ENCODE peak calls at places on chromosomes 4 and X, in seven cellular contexts. One of them, this sample, is unnamed.

GRCh38 chrX:9587551-9588096 is 122.8 kb downstream of the TBL1X start:
- DNase-seq in pancreas: no peak
- DNase-seq in left lung: no peak
- DNase-seq in IMR-90: no peak
- DNase-seq in tibial artery: no peak
- DNase-seq in lower leg skin: no peak
- DNase-seq in lung: no peak
- DNase-seq in this sample: no peak

GRCh38 chr4:7510066-7510465 is 75.3 kb upstream of the PSAPL1 start:
- DNase-seq in pancreas: no peak
- DNase-seq in left lung: no peak
- DNase-seq in IMR-90: no peak
- DNase-seq in tibial artery: no peak
- DNase-seq in lower leg skin: no peak
- DNase-seq in lung: no peak
- DNase-seq in this sample: no peak

GRCh38 chrX:106415276-106415895 is 196.4 kb upstream of the RADX start:
- DNase-seq in pancreas: peak; percentile 16
- DNase-seq in left lung: no peak
- DNase-seq in IMR-90: peak; percentile 13
- DNase-seq in tibial artery: no peak
- DNase-seq in lower leg skin: no peak
- DNase-seq in lung: no peak
- DNase-seq in this sample: peak; percentile 26

GRCh38 chrX:10166731-10167149 is 10.0 kb downstream of the CLCN4 start:
- DNase-seq in pancreas: no peak
- DNase-seq in left lung: peak; percentile 58
- DNase-seq in IMR-90: no peak
- DNase-seq in tibial artery: no peak
- DNase-seq in lower leg skin: no peak
- DNase-seq in lung: no peak
- DNase-seq in this sample: no peak

GRCh38 chr4:73589887-73590801 is 30.1 kb downstream of the RASSF6 start:
- DNase-seq in pancreas: peak; percentile 42
- DNase-seq in left lung: no peak
- DNase-seq in IMR-90: no peak
- DNase-seq in tibial artery: no peak
- DNase-seq in lower leg skin: no peak
- DNase-seq in lung: no peak
- DNase-seq in this sample: no peak

GRCh38 chrX:30831082-30831481 is 58.0 kb downstream of the TAB3 start:
- DNase-seq in pancreas: no peak
- DNase-seq in left lung: no peak
- DNase-seq in IMR-90: no peak
- DNase-seq in tibial artery: no peak
- DNase-seq in lower leg skin: no peak
- DNase-seq in lung: no peak
- DNase-seq in this sample: no peak

GRCh38 chr4:89645512-89645911 is 191.4 kb downstream of the SNCA start:
- DNase-seq in pancreas: no peak
- DNase-seq in left lung: no peak
- DNase-seq in IMR-90: no peak
- DNase-seq in tibial artery: no peak
- DNase-seq in lower leg skin: no peak
- DNase-seq in lung: no peak
- DNase-seq in this sample: no peak

GRCh38 chr4:163554870-163555465 is 60.5 kb downstream of the TMA16 start:
- DNase-seq in pancreas: no peak
- DNase-seq in left lung: no peak
- DNase-seq in IMR-90: peak; percentile 32
- DNase-seq in tibial artery: no peak
- DNase-seq in lower leg skin: no peak
- DNase-seq in lung: no peak
- DNase-seq in this sample: peak; percentile 43

GRCh38 chr4:184851200-184851541 is 25.4 kb upstream of the ACSL1 start:
- DNase-seq in pancreas: no peak
- DNase-seq in left lung: peak; percentile 51
- DNase-seq in IMR-90: no peak
- DNase-seq in tibial artery: no peak
- DNase-seq in lower leg skin: peak; percentile 33
- DNase-seq in lung: no peak
- DNase-seq in this sample: no peak

GRCh38 chr4:36208884-36209473 is 35.3 kb downstream of the ARAP2 start:
- DNase-seq in pancreas: no peak
- DNase-seq in left lung: no peak
- DNase-seq in IMR-90: no peak
- DNase-seq in tibial artery: no peak
- DNase-seq in lower leg skin: no peak
- DNase-seq in lung: no peak
- DNase-seq in this sample: no peak

GRCh38 chr4:30721353-30722091 is 1.4 kb downstream of the PCDH7 start:
- DNase-seq in pancreas: peak; percentile 43
- DNase-seq in left lung: peak; percentile 34
- DNase-seq in IMR-90: peak; percentile 44
- DNase-seq in tibial artery: peak; percentile 71
- DNase-seq in lower leg skin: no peak
- DNase-seq in lung: no peak
- DNase-seq in this sample: peak; percentile 54

GRCh38 chr4:52244773-52245360 is 193.8 kb downstream of the SPATA18 start:
- DNase-seq in pancreas: no peak
- DNase-seq in left lung: no peak
- DNase-seq in IMR-90: no peak
- DNase-seq in tibial artery: no peak
- DNase-seq in lower leg skin: no peak
- DNase-seq in lung: no peak
- DNase-seq in this sample: no peak

GRCh38 chr4:183591301-183591700 is 67.7 kb downstream of the RWDD4 start:
- DNase-seq in pancreas: no peak
- DNase-seq in left lung: no peak
- DNase-seq in IMR-90: peak; percentile 52
- DNase-seq in tibial artery: no peak
- DNase-seq in lower leg skin: no peak
- DNase-seq in lung: no peak
- DNase-seq in this sample: no peak

GRCh38 chr4:16516796-16517413 is 290.6 kb upstream of the TAPT1 start:
- DNase-seq in pancreas: peak; percentile 29
- DNase-seq in left lung: no peak
- DNase-seq in IMR-90: peak; percentile 85
- DNase-seq in tibial artery: peak; percentile 67
- DNase-seq in lower leg skin: peak; percentile 17
- DNase-seq in lung: peak; percentile 43
- DNase-seq in this sample: peak; percentile 61

GRCh38 chr4:152892985-152893384 is 43.1 kb upstream of the FHDC1 start:
- DNase-seq in pancreas: no peak
- DNase-seq in left lung: no peak
- DNase-seq in IMR-90: no peak
- DNase-seq in tibial artery: no peak
- DNase-seq in lower leg skin: no peak
- DNase-seq in lung: no peak
- DNase-seq in this sample: no peak

GRCh38 chr4:138230048-138230447 is 12.1 kb downstream of the SLC7A11 start:
- DNase-seq in pancreas: no peak
- DNase-seq in left lung: no peak
- DNase-seq in IMR-90: no peak
- DNase-seq in tibial artery: no peak
- DNase-seq in lower leg skin: no peak
- DNase-seq in lung: no peak
- DNase-seq in this sample: no peak

GRCh38 chr4:139767168-139767567 is 101.5 kb downstream of the MGST2 start:
- DNase-seq in pancreas: no peak
- DNase-seq in left lung: no peak
- DNase-seq in IMR-90: no peak
- DNase-seq in tibial artery: no peak
- DNase-seq in lower leg skin: no peak
- DNase-seq in lung: no peak
- DNase-seq in this sample: peak; percentile 47

GRCh38 chrX:21683910-21684309 is 25.8 kb upstream of the KLHL34 start:
- DNase-seq in pancreas: no peak
- DNase-seq in left lung: no peak
- DNase-seq in IMR-90: peak; percentile 74
- DNase-seq in tibial artery: no peak
- DNase-seq in lower leg skin: no peak
- DNase-seq in lung: no peak
- DNase-seq in this sample: peak; percentile 34

GRCh38 chrX:122238801-122239200 is 945.3 kb upstream of the GRIA3 start:
- DNase-seq in pancreas: no peak
- DNase-seq in left lung: no peak
- DNase-seq in IMR-90: no peak
- DNase-seq in tibial artery: no peak
- DNase-seq in lower leg skin: no peak
- DNase-seq in lung: no peak
- DNase-seq in this sample: no peak

GRCh38 chrX:153454901-153455550 is 9.2 kb upstream of the TREX2 start:
- DNase-seq in pancreas: no peak
- DNase-seq in left lung: no peak
- DNase-seq in IMR-90: no peak
- DNase-seq in tibial artery: no peak
- DNase-seq in lower leg skin: no peak
- DNase-seq in lung: no peak
- DNase-seq in this sample: no peak

GRCh38 chr4:39319678-39320077 is 46.5 kb downstream of the RFC1 start:
- DNase-seq in pancreas: no peak
- DNase-seq in left lung: no peak
- DNase-seq in IMR-90: peak; percentile 90
- DNase-seq in tibial artery: no peak
- DNase-seq in lower leg skin: no peak
- DNase-seq in lung: no peak
- DNase-seq in this sample: peak; percentile 89

GRCh38 chrX:2640436-2641150 is 50.5 kb upstream of the CD99 start:
- DNase-seq in pancreas: no peak
- DNase-seq in left lung: no peak
- DNase-seq in IMR-90: no peak
- DNase-seq in tibial artery: no peak
- DNase-seq in lower leg skin: peak; percentile 3
- DNase-seq in lung: no peak
- DNase-seq in this sample: no peak

GRCh38 chr4:120304801-120305200 is 238.2 kb upstream of the MAD2L1 start:
- DNase-seq in pancreas: no peak
- DNase-seq in left lung: no peak
- DNase-seq in IMR-90: no peak
- DNase-seq in tibial artery: no peak
- DNase-seq in lower leg skin: no peak
- DNase-seq in lung: no peak
- DNase-seq in this sample: no peak

GRCh38 chr4:125085-125820 is 952 bp downstream of the ZNF718 start:
- DNase-seq in pancreas: peak; percentile 54
- DNase-seq in left lung: peak; percentile 52
- DNase-seq in IMR-90: peak; percentile 17
- DNase-seq in tibial artery: peak; percentile 67
- DNase-seq in lower leg skin: no peak
- DNase-seq in lung: peak; percentile 46
- DNase-seq in this sample: peak; percentile 25

GRCh38 chrX:110466790-110467189 is 108.1 kb downstream of the RTL9 start:
- DNase-seq in pancreas: no peak
- DNase-seq in left lung: no peak
- DNase-seq in IMR-90: no peak
- DNase-seq in tibial artery: no peak
- DNase-seq in lower leg skin: no peak
- DNase-seq in lung: no peak
- DNase-seq in this sample: no peak

DNA sequence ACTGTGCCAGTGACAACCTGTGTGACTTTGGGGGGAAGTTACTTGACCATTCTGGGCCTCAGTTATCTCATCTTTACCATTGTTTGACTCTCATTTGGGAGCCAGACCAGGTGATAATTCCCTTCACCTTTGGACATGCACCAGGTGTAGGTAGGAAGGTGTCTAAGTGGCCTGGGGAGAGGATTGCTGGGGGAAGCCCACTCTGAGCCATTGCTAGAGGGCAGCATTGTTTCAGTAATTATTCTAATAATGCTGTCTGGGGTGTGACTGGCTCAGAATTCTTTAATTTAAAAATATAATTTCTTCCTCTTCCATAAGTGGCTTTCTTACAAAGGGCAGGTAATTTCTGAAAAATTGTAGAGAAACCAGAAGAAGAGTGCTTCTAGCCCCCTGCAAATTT is 104.3 kb downstream of the RTL9 start:
- DNase-seq in pancreas: no peak
- DNase-seq in left lung: no peak
- DNase-seq in IMR-90: no peak
- DNase-seq in tibial artery: no peak
- DNase-seq in lower leg skin: no peak
- DNase-seq in lung: no peak
- DNase-seq in this sample: no peak
- TF ChIP-seq CTCF in pancreas: no peak
- TF ChIP-seq CTCF in left lung: no peak
- TF ChIP-seq CTCF in IMR-90: peak; percentile 1
- TF ChIP-seq CTCF in tibial artery: no peak
- TF ChIP-seq CTCF in lower leg skin: no peak
- TF ChIP-seq CTCF in lung: no peak
- TF ChIP-seq CTCF in this sample: peak; percentile 22

DNA sequence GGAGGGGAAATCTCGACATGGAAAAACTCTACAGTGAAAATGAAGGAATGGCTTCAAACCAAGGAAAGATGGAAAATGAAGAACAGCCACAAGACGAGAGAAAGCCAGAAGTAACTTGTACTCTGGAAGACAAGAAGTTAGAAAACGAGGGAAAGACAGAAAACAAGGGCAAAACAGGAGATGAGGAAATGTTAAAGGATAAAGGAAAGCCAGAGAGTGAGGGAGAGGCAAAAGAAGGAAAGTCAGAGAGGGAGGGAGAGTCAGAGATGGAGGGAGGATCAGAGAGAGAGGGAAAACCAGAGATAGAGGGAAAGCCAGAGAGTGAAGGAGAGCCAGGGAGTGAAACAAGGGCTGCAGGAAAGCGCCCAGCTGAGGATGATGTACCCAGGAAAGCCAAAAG is 1.3 kb downstream of the TCEAL4 start:
- DNase-seq in pancreas: no peak
- DNase-seq in left lung: no peak
- DNase-seq in IMR-90: no peak
- DNase-seq in tibial artery: no peak
- DNase-seq in lower leg skin: no peak
- DNase-seq in lung: no peak
- DNase-seq in this sample: no peak
- H3K4me3 ChIP-seq in pancreas: peak overlapping the region; percentile 52
- H3K4me3 ChIP-seq in left lung: peak overlapping the region; percentile 54
- H3K4me3 ChIP-seq in IMR-90: peak overlapping the region; percentile 100
- H3K4me3 ChIP-seq in tibial artery: peak overlapping the region; percentile 72
- H3K4me3 ChIP-seq in lower leg skin: no peak overlapping the region
- H3K4me3 ChIP-seq in lung: no peak overlapping the region
- H3K4me3 ChIP-seq in this sample: peak overlapping the region; percentile 67

GRCh38 chrX:53831662-53832635 is 145.4 kb upstream of the HUWE1 start:
- DNase-seq in pancreas: peak; percentile 40
- DNase-seq in left lung: no peak
- DNase-seq in IMR-90: peak; percentile 7
- DNase-seq in tibial artery: no peak
- DNase-seq in lower leg skin: no peak
- DNase-seq in lung: no peak
- DNase-seq in this sample: peak; percentile 30
- TF ChIP-seq CTCF in pancreas: no peak
- TF ChIP-seq CTCF in left lung: peak; percentile 27
- TF ChIP-seq CTCF in IMR-90: peak; percentile 35
- TF ChIP-seq CTCF in tibial artery: peak; percentile 7
- TF ChIP-seq CTCF in lower leg skin: no peak
- TF ChIP-seq CTCF in lung: peak; percentile 14
- TF ChIP-seq CTCF in this sample: peak; percentile 44

DNA sequence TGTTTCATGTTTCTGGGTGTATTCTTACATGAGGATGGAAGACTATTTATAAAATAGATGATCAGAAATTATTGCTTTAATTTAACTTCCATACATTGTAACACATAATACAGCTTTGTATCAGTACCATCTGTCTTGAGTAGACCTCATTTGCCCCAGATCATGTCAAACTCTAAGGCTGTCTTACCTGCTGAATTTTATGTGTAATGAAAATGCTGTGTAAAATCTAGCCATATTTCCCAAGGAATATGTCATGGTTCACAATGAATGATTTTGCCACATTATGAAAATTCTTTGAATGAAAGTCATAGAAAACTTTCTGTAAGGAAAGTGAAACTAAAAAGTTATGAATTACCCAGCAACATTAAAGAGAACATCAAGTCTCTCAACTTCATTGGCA is 7.4 kb downstream of the BDH2 start:
- DNase-seq in pancreas: no peak
- DNase-seq in left lung: no peak
- DNase-seq in IMR-90: no peak
- DNase-seq in tibial artery: no peak
- DNase-seq in lower leg skin: no peak
- DNase-seq in lung: no peak
- DNase-seq in this sample: no peak
- H3K4me3 ChIP-seq in pancreas: no peak overlapping the region
- H3K4me3 ChIP-seq in left lung: no peak overlapping the region
- H3K4me3 ChIP-seq in IMR-90: no peak overlapping the region
- H3K4me3 ChIP-seq in tibial artery: no peak overlapping the region
- H3K4me3 ChIP-seq in lower leg skin: no peak overlapping the region
- H3K4me3 ChIP-seq in lung: no peak overlapping the region
- H3K4me3 ChIP-seq in this sample: no peak overlapping the region

This sample was measured in astrocyte of the spinal cord.